ENCODE peak calls at places on chromosomes 5 and 9, in five cellular contexts. Q is SK-N-SH, N is Caco-2, W is uterus, M is cardiac muscle cell. D is an unnamed sample.

GRCh38 chr5:33834334-33834733 is 57.5 kb downstream of the ADAMTS12 start:
- DNase-seq in Q (no peak), N (no peak), W (no peak), M (peak; percentile 77), D (no peak)

GRCh38 chr9:135137398-135137832 is 49.9 kb downstream of the OLFM1 start:
- DNase-seq in Q (peak; percentile 58), N (no peak), W (no peak), M (peak; percentile 33), D (no peak)

GRCh38 chr9:94937214-94937903 is 210.9 kb downstream of the AOPEP start:
- DNase-seq in Q (no peak), N (no peak), W (no peak), M (peak; percentile 92), D (no peak)

GRCh38 chr9:117473293-117473692 is 58.4 kb upstream of the ASTN2 start:
- DNase-seq in Q (no peak), N (no peak), W (no peak), M (no peak), D (no peak)

GRCh38 chr9:119177141-119177540 is 192.1 kb downstream of the BRINP1 start:
- DNase-seq in Q (no peak), N (no peak), W (no peak), M (no peak), D (no peak)

GRCh38 chr9:107856633-107857032 is 367.1 kb upstream of the KLF4 start:
- DNase-seq in Q (no peak), N (no peak), W (no peak), M (no peak), D (no peak)

GRCh38 chr9:26682796-26683496 is 209.7 kb downstream of the CAAP1 start:
- DNase-seq in Q (no peak), N (no peak), W (no peak), M (no peak), D (no peak)

GRCh38 chr5:65611524-65611923 is 12.6 kb downstream of the TRIM23 start:
- DNase-seq in Q (no peak), N (peak; percentile 81), W (no peak), M (no peak), D (no peak)

GRCh38 chr9:18396102-18396728 is 77.7 kb upstream of the ADAMTSL1 start:
- DNase-seq in Q (peak; percentile 4), N (no peak), W (no peak), M (peak; percentile 38), D (no peak)

GRCh38 chr5:135179308-135179980 is 145.4 kb upstream of the PITX1 start:
- DNase-seq in Q (no peak), N (peak; percentile 40), W (no peak), M (no peak), D (peak; percentile 18)

GRCh38 chr9:134054891-134055811 is 12.7 kb downstream of the BRD3 start:
- DNase-seq in Q (no peak), N (no peak), W (peak; percentile 12), M (no peak), D (no peak)

GRCh38 chr5:14265574-14265973 is 122.4 kb downstream of the TRIO start:
- DNase-seq in Q (no peak), N (no peak), W (no peak), M (peak; percentile 61), D (no peak)

GRCh38 chr5:129541648-129542251 is 81.7 kb downstream of the ADAMTS19 start:
- DNase-seq in Q (no peak), N (peak; percentile 15), W (no peak), M (peak; percentile 10), D (no peak)

GRCh38 chr5:62450259-62450658 is 37.7 kb downstream of the IPO11 start:
- DNase-seq in Q (no peak), N (no peak), W (no peak), M (no peak), D (no peak)

GRCh38 chr5:78912085-78912771 is 72.9 kb downstream of the ARSB start:
- DNase-seq in Q (peak; percentile 29), N (no peak), W (peak; percentile 83), M (no peak), D (no peak)

GRCh38 chr5:104172976-104173375 is 610.4 kb upstream of the NUDT12 start:
- DNase-seq in Q (no peak), N (no peak), W (no peak), M (no peak), D (no peak)

GRCh38 chr5:42491699-42492098 is 68.5 kb downstream of the GHR start:
- DNase-seq in Q (no peak), N (no peak), W (no peak), M (no peak), D (no peak)

GRCh38 chr9:81575976-81576375 is 113.4 kb downstream of the TLE1 start:
- DNase-seq in Q (no peak), N (no peak), W (no peak), M (peak; percentile 27), D (no peak)

GRCh38 chr5:85452322-85453025 is 1067.8 kb upstream of the EDIL3 start:
- DNase-seq in Q (no peak), N (no peak), W (no peak), M (no peak), D (no peak)

GRCh38 chr5:33306758-33307157 is 134.0 kb upstream of the TARS1 start:
- DNase-seq in Q (no peak), N (no peak), W (no peak), M (no peak), D (no peak)

GRCh38 chr5:39231705-39232525 is 12.6 kb upstream of the FYB1 start:
- DNase-seq in Q (no peak), N (peak; percentile 23), W (no peak), M (peak; percentile 57), D (no peak)

GRCh38 chr5:154721476-154722058 is 33.6 kb upstream of the LARP1 start:
- DNase-seq in Q (no peak), N (no peak), W (no peak), M (no peak), D (no peak)

GRCh38 chr5:73826761-73827450 is 200.9 kb downstream of the ARHGEF28 start:
- DNase-seq in Q (no peak), N (no peak), W (peak; percentile 60), M (peak; percentile 42), D (no peak)

GRCh38 chr5:75335952-75336624 is 932 bp upstream of the HMGCR start:
- DNase-seq in Q (peak; percentile 73), N (peak; percentile 79), W (peak; percentile 33), M (peak; percentile 89), D (no peak)

DNA sequence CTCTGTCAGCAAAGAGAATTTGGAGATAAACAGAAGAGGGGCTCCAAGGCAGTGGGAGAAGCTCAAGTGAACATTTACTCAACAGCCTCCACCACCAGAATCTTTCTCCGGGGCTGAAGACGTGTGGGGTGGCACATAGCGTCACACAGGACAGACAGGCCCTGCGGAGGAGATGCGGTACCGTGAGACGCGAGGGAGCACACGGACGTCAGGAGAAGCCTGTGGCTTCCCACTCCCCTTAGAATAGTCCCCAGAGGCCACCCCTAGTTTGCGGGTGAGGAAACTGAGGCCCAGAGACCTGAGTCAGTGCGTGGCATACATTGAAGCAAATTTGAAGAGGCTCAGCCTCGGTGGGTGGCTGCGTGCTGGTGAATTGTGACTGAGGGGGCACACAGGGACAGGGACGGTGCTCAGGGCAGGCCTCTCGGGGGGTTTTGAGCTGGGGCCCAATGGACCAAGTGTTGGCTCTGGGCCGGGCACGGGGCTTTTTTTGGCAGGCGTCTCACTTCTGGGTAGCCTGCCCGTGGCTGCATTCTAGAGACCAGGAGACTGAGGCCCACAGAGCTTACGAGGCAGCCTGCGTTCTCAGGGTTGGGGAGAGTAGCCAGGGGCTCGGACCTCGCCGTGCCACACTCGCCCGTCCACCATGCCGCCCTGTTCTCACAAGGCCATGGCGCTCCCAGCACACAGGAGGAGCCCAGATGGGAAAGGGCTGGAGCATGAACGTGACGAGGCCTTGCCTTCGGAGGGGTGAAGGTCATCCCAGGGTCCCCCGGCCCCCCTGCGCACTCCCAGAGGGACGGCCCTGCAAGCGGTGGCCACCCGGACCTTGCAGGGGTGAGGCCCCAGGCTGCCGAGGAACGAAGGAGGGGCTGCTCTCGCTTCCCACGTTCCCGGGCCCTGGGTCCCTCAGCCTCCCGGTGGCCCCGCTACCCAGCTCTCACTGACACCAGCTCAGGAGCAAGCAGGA is 220.6 kb downstream of the C9orf50 start:
- DNase-seq in Q (peak; percentile 11), N (no peak), W (peak; percentile 24), M (no peak), D (no peak)
- H3K4me1 ChIP-seq in Q (peaks cover 23% of the 10 kb centered on the region), N (peaks cover 7% of the 10 kb centered on the region), W (peaks cover 29% of the 10 kb centered on the region), M (peaks cover 26% of the 10 kb centered on the region), D (peaks cover 21% of the 10 kb centered on the region)

GRCh38 chr9:15670246-15670645 is 117.4 kb downstream of the CCDC171 start:
- DNase-seq in Q (no peak), N (no peak), W (no peak), M (no peak), D (no peak)

GRCh38 chr9:15670884-15671283 is 118.0 kb downstream of the CCDC171 start:
- DNase-seq in Q (no peak), N (no peak), W (no peak), M (no peak), D (no peak)
- H3K4me1 ChIP-seq in Q (no peaks in the 10 kb centered on the region), N (no peaks in the 10 kb centered on the region), W (no peaks in the 10 kb centered on the region), M (no peaks in the 10 kb centered on the region), D (no peaks in the 10 kb centered on the region)

DNA sequence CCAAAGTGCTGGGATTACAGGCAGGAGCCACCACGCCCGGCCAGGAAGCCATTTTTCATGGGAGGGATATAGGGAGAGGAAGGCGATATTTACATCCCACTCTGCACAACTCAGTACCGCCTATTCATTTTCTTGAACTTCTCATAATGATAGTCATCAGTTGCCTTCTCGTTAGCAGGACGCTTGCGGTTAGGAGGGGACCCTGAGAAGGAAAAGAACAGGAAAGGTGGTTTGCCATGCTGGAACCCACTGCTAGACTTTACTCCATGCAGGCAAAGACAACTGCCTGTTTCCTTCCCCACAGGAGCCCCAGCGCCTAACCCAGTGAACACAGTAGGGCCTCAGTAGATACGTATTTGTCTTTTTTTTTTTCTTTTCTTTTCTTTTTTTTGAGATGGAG is 4.1 kb upstream of the TOR1A start:
- DNase-seq in Q (no peak), N (no peak), W (no peak), M (no peak), D (no peak)
- H3K4me1 ChIP-seq in Q (no peaks in the 10 kb centered on the region), N (no peaks in the 10 kb centered on the region), W (no peaks in the 10 kb centered on the region), M (no peaks in the 10 kb centered on the region), D (no peaks in the 10 kb centered on the region)

DNA sequence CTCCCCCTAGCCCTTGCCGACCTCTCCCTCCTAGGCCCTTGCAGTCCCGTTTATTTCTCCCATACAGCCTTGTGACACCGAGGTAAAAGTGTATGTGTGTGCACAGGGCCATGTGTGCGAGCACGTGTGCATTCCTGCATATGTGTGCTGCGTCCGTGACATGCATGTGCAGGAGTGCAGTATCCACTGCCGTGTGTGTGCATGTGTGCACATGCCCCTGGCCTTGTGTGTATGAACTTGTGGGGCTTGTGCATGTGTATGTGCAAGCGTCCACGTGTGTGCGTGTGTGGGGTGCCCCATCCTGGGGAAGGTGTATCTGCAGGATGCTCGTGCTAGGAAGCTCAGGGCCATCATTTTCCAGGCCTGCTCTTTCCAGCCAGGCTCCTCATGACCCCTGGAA is 6.6 kb downstream of the AK1 start:
- DNase-seq in Q (no peak), N (no peak), W (no peak), M (no peak), D (no peak)
- H3K4me1 ChIP-seq in Q (peaks cover 18% of the 10 kb centered on the region), N (no peaks in the 10 kb centered on the region), W (peaks cover 20% of the 10 kb centered on the region), M (peaks cover 9% of the 10 kb centered on the region), D (peaks cover 61% of the 10 kb centered on the region)

D was measured in right atrium auricular region.